ENCODE peak calls at places on chromosome 5, in eight cellular contexts. Z is endodermal cell, X is kidney, B is neural progenitor cell, L is HepG2, Y is endothelial cell of umbilical vein, W is fibroblast of lung, A is mesendoderm. E is an unnamed sample. For H3K4me1, the result is how much of the 10 kb centered on the place peaks cover.

GRCh38 chr5:122470365-122470764 is 158.3 kb downstream of the SNCAIP start:
- DNase-seq in Z (no peak), L (no peak), Y (no peak), B (no peak), A (no peak), W (no peak), X (no peak), E (no peak)

GRCh38 chr5:136058972-136059354 is 30.2 kb downstream of the TGFBI start:
- DNase-seq in X (no peak), W (no peak), Y (no peak), B (no peak), L (no peak), A (peak), Z (no peak), E (no peak)

GRCh38 chr5:72106922-72107873 is at the start of gene MAP1B:
- DNase-seq in B (peak), Z (peak), L (peak), W (peak), Y (peak), X (peak), A (peak), E (peak)

GRCh38 chr5:10691826-10692785 is 68.9 kb downstream of the DAP start:
- DNase-seq in L (no peak), A (peak), W (peak), Y (no peak), B (no peak), X (no peak), Z (no peak), E (peak)

GRCh38 chr5:20683241-20683940 is 695.4 kb upstream of the CDH18 start:
- DNase-seq in W (no peak), Y (no peak), L (no peak), Z (no peak), X (no peak), B (no peak), A (no peak), E (no peak)

GRCh38 chr5:79653843-79654242 is 35.8 kb upstream of the CMYA5 start:
- DNase-seq in A (no peak), B (no peak), X (no peak), Y (no peak), W (no peak), L (no peak), Z (no peak), E (no peak)

GRCh38 chr5:107705390-107706014 is 34.8 kb upstream of the EFNA5 start:
- DNase-seq in X (no peak), Y (peak), B (no peak), A (no peak), L (no peak), Z (no peak), W (peak), E (peak)

GRCh38 chr5:173831196-173831914 is 56.8 kb upstream of the CPEB4 start:
- DNase-seq in W (no peak), L (no peak), Y (no peak), Z (peak), A (peak), X (no peak), B (peak), E (no peak)

GRCh38 chr5:127934791-127935256 is 148.7 kb upstream of the SLC12A2 start:
- DNase-seq in W (peak), A (peak), Y (peak), X (no peak), L (peak), B (peak), Z (peak), E (peak)

GRCh38 chr5:81189875-81190467 is 43.2 kb upstream of the CKMT2 start:
- DNase-seq in B (no peak), X (no peak), A (no peak), Z (no peak), W (no peak), L (no peak), Y (no peak), E (no peak)

GRCh38 chr5:139655727-139656271 is 7.7 kb downstream of the CXXC5 start:
- DNase-seq in Y (no peak), B (peak), X (peak), L (peak), Z (no peak), W (peak), A (no peak), E (peak)

GRCh38 chr5:35826561-35826960 is 30.1 kb upstream of the IL7R start:
- DNase-seq in Z (no peak), B (no peak), Y (no peak), W (no peak), A (no peak), L (no peak), X (no peak), E (no peak)

GRCh38 chr5:116459306-116459705 is 115.3 kb downstream of the SEMA6A start:
- DNase-seq in X (no peak), A (no peak), B (no peak), L (no peak), W (no peak), Z (peak), Y (no peak), E (no peak)

GRCh38 chr5:175671013-175671412 is 13.1 kb downstream of the HRH2 start:
- DNase-seq in B (no peak), W (no peak), L (no peak), Z (no peak), A (no peak), Y (no peak), X (no peak), E (no peak)

GRCh38 chr5:118675247-118675646 is 313.1 kb downstream of the DTWD2 start:
- DNase-seq in Y (no peak), W (no peak), Z (no peak), A (peak), X (no peak), B (no peak), L (no peak), E (no peak)

GRCh38 chr5:151665584-151665982 is 21.1 kb downstream of the SPARC start:
- DNase-seq in Y (no peak), W (no peak), B (no peak), Z (no peak), A (no peak), X (no peak), L (no peak), E (no peak)

GRCh38 chr5:124457101-124457500 is 289.3 kb downstream of the ZNF608 start:
- DNase-seq in L (no peak), X (no peak), W (no peak), A (no peak), Y (no peak), B (no peak), Z (no peak), E (no peak)

GRCh38 chr5:103283120-103283519 is 24.6 kb downstream of the MACIR start:
- DNase-seq in Y (no peak), Z (no peak), A (no peak), W (no peak), L (no peak), X (no peak), B (no peak), E (no peak)

GRCh38 chr5:95845401-95845800 is 22.9 kb upstream of the GLRX start:
- DNase-seq in W (no peak), Z (no peak), L (no peak), Y (no peak), A (peak), B (no peak), X (no peak), E (no peak)

GRCh38 chr5:103371046-103371603 is 112.6 kb downstream of the MACIR start:
- DNase-seq in Z (no peak), B (no peak), X (no peak), L (no peak), W (no peak), A (no peak), Y (no peak), E (peak)

GRCh38 chr5:64836190-64836750 is 67.5 kb downstream of the CWC27 start:
- DNase-seq in W (peak), A (no peak), X (no peak), Z (no peak), Y (peak), B (no peak), L (no peak), E (peak)

GRCh38 chr5:167918492-167919267 is 372.8 kb upstream of the WWC1 start:
- DNase-seq in Z (no peak), W (no peak), X (no peak), L (no peak), Y (no peak), B (no peak), A (no peak), E (no peak)

GRCh38 chr5:10701567-10702039 is 59.4 kb downstream of the DAP start:
- DNase-seq in Y (peak), L (peak), B (peak), X (no peak), A (peak), W (peak), Z (peak), E (peak)

GRCh38 chr5:40481226-40481625 is 198.5 kb upstream of the PTGER4 start:
- DNase-seq in X (no peak), Y (no peak), B (no peak), Z (no peak), W (peak), A (no peak), L (no peak), E (no peak)

GRCh38 chr5:21774791-21775190 is 1078.4 kb downstream of the CDH12 start:
- DNase-seq in W (peak), X (no peak), Z (no peak), B (no peak), A (no peak), L (no peak), Y (no peak), E (no peak)

GRCh38 chr5:173733831-173734491 is 117.5 kb upstream of the BOD1 start:
- DNase-seq in A (no peak), X (no peak), W (no peak), L (no peak), Y (no peak), Z (no peak), B (no peak), E (no peak)

GRCh38 chr5:7576023-7576715 is 180.2 kb downstream of the ADCY2 start:
- DNase-seq in X (no peak), A (no peak), Y (no peak), W (no peak), L (no peak), B (no peak), Z (no peak), E (no peak)

GRCh38 chr5:146799235-146800015 is 79.1 kb downstream of the PPP2R2B start:
- DNase-seq in B (no peak), X (no peak), L (no peak), W (peak), Y (no peak), A (no peak), Z (no peak), E (no peak)

GRCh38 chr5:62731011-62731410 is 152.4 kb downstream of the LRRC70 start:
- DNase-seq in W (no peak), Y (no peak), X (no peak), B (no peak), L (no peak), A (no peak), Z (no peak), E (no peak)

GRCh38 chr5:95148453-95148852 is 136.4 kb downstream of the MCTP1 start:
- DNase-seq in W (peak), B (no peak), L (no peak), A (no peak), Y (no peak), Z (no peak), X (no peak), E (no peak)

GRCh38 chr5:148632978-148633377 is 21.3 kb downstream of the HTR4 start:
- DNase-seq in W (no peak), L (no peak), A (no peak), Y (no peak), B (no peak), Z (no peak), X (no peak), E (no peak)

GRCh38 chr5:64952961-64953360 is 184.2 kb downstream of the CWC27 start:
- DNase-seq in Y (no peak), Z (no peak), B (no peak), W (no peak), X (no peak), L (no peak), A (no peak), E (peak)

GRCh38 chr5:19837536-19838179 is 150.3 kb downstream of the CDH18 start:
- DNase-seq in B (no peak), A (no peak), W (peak), Z (no peak), Y (no peak), L (no peak), X (no peak), E (peak)

GRCh38 chr5:94094793-94095441 is 353.5 kb upstream of the POU5F2 start:
- DNase-seq in Z (no peak), L (no peak), W (no peak), A (no peak), Y (no peak), B (no peak), X (no peak), E (no peak)

GRCh38 chr5:27578280-27578679 is 539.9 kb upstream of the CDH9 start:
- DNase-seq in X (no peak), Y (no peak), Z (no peak), A (no peak), B (no peak), W (no peak), L (no peak), E (no peak)

GRCh38 chr5:172466062-172466461 is 11.7 kb upstream of the SH3PXD2B start:
- DNase-seq in B (no peak), L (no peak), A (no peak), Z (peak), W (no peak), X (no peak), Y (no peak), E (no peak)

GRCh38 chr5:172473427-172473826 is 19.1 kb upstream of the SH3PXD2B start:
- DNase-seq in Y (no peak), A (no peak), L (no peak), Z (peak), X (peak), W (no peak), B (no peak), E (no peak)

GRCh38 chr5:172469697-172470096 is 15.4 kb upstream of the SH3PXD2B start:
- DNase-seq in A (no peak), Z (peak), L (no peak), W (no peak), Y (no peak), B (no peak), X (no peak), E (no peak)
- H3K9ac ChIP-seq in A (no peak), Z (no peak), L (no peak), W (no peak), Y (no peak), B (no peak), X (no peak), E (no peak)

DNA sequence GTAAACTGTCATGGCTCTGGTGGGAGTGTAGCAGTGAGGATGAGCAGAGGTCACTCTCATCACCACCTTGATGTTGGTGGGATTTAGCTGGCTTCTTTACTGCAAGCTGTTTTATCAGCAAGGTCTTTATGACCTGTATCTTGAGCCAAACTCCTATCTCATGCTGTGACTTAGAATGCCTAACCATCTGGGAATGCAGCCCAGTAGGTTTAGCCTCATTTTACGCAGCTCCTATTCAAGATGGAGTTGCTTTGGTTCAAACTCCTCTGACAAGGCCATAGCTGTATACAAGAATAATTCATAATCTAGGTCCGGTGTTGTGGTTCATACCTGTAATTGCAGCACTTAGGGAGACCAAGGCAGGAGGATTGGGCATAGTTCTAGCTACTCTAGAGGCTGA is 85.1 kb downstream of the ARRDC3 start:
- DNase-seq in X (no peak), Z (no peak), W (no peak), Y (no peak), A (peak), L (no peak), B (no peak), E (no peak)
- H3K4me1 ChIP-seq in X (under half), Z (under half), W (under half), Y (under half), A (under half), L (under half), B (under half), E (under half)

DNA sequence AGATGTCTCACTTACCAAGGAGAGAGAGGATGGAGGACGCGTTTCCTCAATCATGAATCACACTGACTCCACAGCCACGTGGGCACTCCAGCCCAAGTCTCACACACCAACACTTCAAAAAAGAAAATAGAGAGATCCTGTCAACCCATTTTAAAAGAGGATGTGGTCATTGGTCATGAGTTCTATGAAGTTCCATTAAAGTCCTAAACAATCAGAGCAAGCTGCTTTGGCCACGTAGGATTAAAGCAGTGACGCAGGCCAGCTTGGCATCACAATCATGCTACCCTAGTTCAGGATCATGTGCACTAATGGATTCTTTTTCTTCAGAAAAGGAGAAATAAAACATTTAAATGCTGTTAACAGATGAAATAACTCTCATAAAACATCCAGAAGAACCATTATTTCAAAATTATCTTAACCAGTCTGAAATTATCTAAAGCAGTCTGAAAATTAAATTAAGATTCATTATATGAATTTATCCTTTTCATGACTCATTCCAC is 108.1 kb downstream of the SEMA5A start:
- DNase-seq in L (no peak), Y (no peak), W (peak), B (no peak), X (no peak), Z (no peak), A (no peak), E (peak)
- H3K9ac ChIP-seq in L (no peak), Y (no peak), W (no peak), B (no peak), X (no peak), Z (no peak), A (no peak), E (no peak)

GRCh38 chr5:178237431-178238312 is 5.1 kb upstream of the PHYKPL start:
- DNase-seq in B (no peak), W (peak), A (no peak), Z (no peak), X (peak), L (no peak), Y (no peak), E (peak)

GRCh38 chr5:178238313-178238635 is 5.7 kb upstream of the PHYKPL start:
- DNase-seq in Y (no peak), X (peak), L (no peak), B (no peak), Z (no peak), W (no peak), A (no peak), E (no peak)

GRCh38 chr5:178240341-178240741 is 7.7 kb upstream of the PHYKPL start:
- DNase-seq in L (no peak), X (peak), Z (no peak), Y (no peak), A (no peak), W (no peak), B (no peak), E (no peak)

GRCh38 chr5:178240772-178241171 is 8.2 kb upstream of the PHYKPL start:
- DNase-seq in B (no peak), X (no peak), Z (no peak), W (no peak), L (no peak), Y (no peak), A (no peak), E (no peak)

DNA sequence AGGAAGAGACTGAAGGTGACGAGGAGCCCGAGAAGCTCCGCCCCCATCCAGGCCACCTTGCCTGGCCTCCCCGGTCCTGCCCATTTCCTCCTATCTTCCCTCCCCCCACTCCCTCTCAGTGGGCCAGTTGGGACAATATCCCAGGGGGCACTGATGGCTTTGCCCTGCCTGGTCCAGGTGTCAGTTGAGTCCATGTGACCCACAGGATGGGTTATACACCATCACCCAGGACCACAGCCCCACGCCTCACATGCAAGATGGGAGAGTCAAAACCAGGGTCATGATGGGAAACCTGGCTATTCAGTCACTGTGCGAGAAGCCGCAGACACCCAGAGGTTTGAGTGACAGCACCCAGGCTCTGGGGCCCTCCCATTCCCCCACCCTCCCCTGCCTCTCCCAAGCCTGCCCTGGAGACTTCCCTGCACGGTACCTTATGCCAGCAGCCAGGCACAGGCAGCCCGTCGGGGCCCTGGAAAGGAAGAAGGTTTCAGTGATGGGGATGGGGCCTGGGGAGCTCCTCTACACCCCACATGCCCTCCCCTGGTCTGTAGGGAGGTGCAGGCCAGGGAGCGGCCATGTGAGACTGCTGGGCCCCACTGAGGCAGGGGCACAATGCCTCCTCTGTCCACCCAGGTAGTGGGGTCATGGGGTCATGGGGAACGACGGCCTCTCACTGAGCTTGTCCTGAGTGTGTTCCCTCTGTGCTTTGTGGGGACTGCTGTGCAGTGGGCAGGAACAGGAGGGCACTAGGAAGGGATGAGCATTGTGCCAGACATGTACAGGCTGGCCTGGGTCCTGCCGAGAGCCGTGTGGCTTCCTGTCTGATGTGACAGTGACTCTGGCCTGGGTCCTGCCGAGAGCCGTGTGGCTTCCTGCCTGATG is 6.3 kb upstream of the PHYKPL start:
- DNase-seq in X (peak), Z (peak), Y (no peak), B (no peak), W (no peak), L (no peak), A (no peak), E (no peak)
- H3K4me1 ChIP-seq in X (under half), Z (under half), Y (under half), B (under half), W (under half), L (under half), A (under half), E (under half)

GRCh38 chr5:26486631-26487030 is 551.8 kb downstream of the CDH9 start:
- DNase-seq in Y (no peak), Z (no peak), L (no peak), X (no peak), W (no peak), B (no peak), A (peak), E (no peak)

GRCh38 chr5:26482817-26483375 is 555.5 kb downstream of the CDH9 start:
- DNase-seq in B (peak), A (peak), X (no peak), Y (no peak), Z (peak), W (peak), L (peak), E (peak)

GRCh38 chr5:26487553-26487952 is 550.8 kb downstream of the CDH9 start:
- DNase-seq in Z (peak), W (no peak), X (no peak), L (no peak), A (peak), B (no peak), Y (no peak), E (no peak)

DNA sequence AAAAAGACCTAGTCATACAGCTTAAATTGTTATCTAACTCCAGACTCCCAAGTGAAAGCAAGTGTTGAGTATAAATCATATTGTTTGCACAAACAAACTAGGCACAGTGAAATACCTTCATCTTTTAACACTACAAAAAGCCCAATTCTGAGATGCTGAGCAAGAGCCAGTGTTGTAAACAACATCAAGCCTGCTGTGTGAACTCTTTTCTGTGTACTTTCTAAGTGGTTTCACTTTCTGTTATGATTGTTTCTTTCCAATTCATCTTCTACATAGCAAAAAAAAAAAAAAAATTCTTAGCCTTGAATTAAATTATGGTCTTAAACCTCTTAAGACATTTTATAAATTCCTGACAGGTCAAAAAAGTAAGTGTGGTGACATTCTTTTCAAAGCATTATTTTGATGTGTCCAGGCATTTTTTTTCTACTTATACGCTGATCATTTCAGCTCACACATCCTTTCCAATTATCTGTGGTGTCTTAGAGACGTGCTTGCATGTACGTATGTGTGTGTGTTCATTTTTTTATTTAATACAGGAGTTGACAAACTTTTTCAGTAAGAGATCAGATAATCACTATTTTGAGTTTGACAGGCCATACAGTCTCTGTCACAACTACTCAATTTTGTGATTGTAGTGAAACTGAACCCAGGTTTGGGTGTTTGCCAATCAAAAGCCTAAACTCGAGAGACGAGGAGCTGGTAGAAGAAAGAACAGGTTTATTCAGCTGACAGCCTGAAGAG is 556.1 kb downstream of the CDH9 start:
- DNase-seq in Z (no peak), W (no peak), L (no peak), X (no peak), Y (no peak), B (no peak), A (no peak), E (no peak)
- H3K9ac ChIP-seq in Z (no peak), W (no peak), L (no peak), X (peak), Y (no peak), B (no peak), A (no peak), E (no peak)

E was measured in adipocyte.